ENCODE peak calls at places on chromosomes 5 and 9, in five cellular contexts. S is B cell; H is activated CD8-positive, alpha-beta T cell treated with anti-CD3 and anti-CD28 coated beads for 36 hours; F is foreskin fibroblast; B is ovary. N is an unnamed sample.

GRCh38 chr9:99259231-99259918 is 37.3 kb downstream of the SEC61B start:
- DNase-seq in S (no peak), H (peak), F (peak), B (peak), N (peak)

GRCh38 chr5:139341689-139342422 is at the start of gene PAIP2:
- DNase-seq in S (peak), H (peak), F (peak), B (peak), N (peak)

GRCh38 chr5:132392978-132393825 is 23.7 kb downstream of the SLC22A5 start:
- DNase-seq in S (no peak), H (no peak), F (no peak), B (no peak), N (no peak)

GRCh38 chr9:95083086-95083768 is 234.3 kb downstream of the FANCC start:
- DNase-seq in S (no peak), H (no peak), F (no peak), B (no peak), N (no peak)

GRCh38 chr5:81268797-81269196 is 32.6 kb upstream of the ZCCHC9 start:
- DNase-seq in S (no peak), H (no peak), F (peak), B (no peak), N (peak)

GRCh38 chr5:95018946-95019345 is 265.9 kb downstream of the MCTP1 start:
- DNase-seq in S (no peak), H (no peak), F (no peak), B (no peak), N (no peak)

GRCh38 chr9:6852243-6852963 is 94.6 kb downstream of the KDM4C start:
- DNase-seq in S (no peak), H (no peak), F (peak), B (no peak), N (peak)

GRCh38 chr9:7001571-7001970 is 243.8 kb downstream of the KDM4C start:
- DNase-seq in S (no peak), H (no peak), F (no peak), B (no peak), N (no peak)

GRCh38 chr5:80071510-80072021 is 36.4 kb downstream of the THBS4 start:
- DNase-seq in S (no peak), H (no peak), F (no peak), B (no peak), N (no peak)
- TF ChIP-seq CTCF in S (no peak), H (no peak), F (no peak), B (no peak), N (no peak)

GRCh38 chr9:114909657-114910056 is 20.7 kb downstream of the TNFSF8 start:
- DNase-seq in S (no peak), H (no peak), F (no peak), B (no peak), N (no peak)

GRCh38 chr9:114911167-114911821 is 19.1 kb downstream of the TNFSF8 start:
- DNase-seq in S (no peak), H (no peak), F (peak), B (no peak), N (peak)

GRCh38 chr9:114913217-114913616 is 17.2 kb downstream of the TNFSF8 start:
- DNase-seq in S (no peak), H (no peak), F (no peak), B (no peak), N (no peak)

GRCh38 chr9:114910541-114910940 is 19.9 kb downstream of the TNFSF8 start:
- DNase-seq in S (no peak), H (no peak), F (no peak), B (no peak), N (no peak)

DNA sequence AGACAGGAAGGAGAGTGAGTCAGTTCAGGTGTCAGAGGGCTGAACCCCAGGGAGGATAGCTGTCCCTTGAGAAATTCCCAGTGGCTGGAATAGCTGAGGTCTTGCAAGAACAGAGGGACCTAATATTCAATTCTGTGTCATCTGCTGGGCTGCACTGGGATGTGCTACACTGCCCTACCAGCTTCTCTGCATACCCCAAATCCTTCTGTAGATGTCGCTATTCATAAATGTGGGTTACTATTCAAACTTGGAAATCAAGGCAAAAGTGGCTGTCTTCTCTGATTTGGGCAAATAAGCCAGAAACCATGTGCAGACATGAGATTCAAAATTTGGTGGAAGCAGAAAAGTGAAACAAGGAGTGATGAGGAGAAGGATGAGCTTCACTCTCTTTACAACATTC is 16.3 kb downstream of the TNFSF8 start:
- DNase-seq in S (no peak), H (no peak), F (no peak), B (no peak), N (no peak)
- TF ChIP-seq CTCF in S (no peak), H (no peak), F (peak), B (no peak), N (peak)

DNA sequence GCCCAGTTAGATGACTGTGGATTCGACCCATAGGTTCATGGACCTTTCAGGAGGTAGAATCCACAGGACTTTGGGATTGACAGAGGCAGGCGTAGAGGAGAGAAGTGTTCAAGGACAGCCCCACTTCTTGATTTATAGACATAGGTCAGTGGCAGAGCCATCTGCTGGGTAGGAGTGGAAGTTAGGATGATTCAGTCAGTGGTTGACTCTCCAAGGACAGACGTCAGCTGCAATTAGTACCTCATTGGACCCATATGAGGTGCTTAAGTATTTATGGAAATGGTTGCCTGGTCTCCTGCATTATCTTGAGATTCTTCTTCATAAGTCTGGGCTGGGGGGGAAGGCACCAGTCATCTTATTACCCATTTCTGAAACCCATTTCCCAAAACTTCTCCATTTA is 70.9 kb downstream of the SH3RF2 start:
- DNase-seq in S (no peak), H (no peak), F (peak), B (no peak), N (peak)
- TF ChIP-seq CTCF in S (no peak), H (no peak), F (no peak), B (no peak), N (peak)

DNA sequence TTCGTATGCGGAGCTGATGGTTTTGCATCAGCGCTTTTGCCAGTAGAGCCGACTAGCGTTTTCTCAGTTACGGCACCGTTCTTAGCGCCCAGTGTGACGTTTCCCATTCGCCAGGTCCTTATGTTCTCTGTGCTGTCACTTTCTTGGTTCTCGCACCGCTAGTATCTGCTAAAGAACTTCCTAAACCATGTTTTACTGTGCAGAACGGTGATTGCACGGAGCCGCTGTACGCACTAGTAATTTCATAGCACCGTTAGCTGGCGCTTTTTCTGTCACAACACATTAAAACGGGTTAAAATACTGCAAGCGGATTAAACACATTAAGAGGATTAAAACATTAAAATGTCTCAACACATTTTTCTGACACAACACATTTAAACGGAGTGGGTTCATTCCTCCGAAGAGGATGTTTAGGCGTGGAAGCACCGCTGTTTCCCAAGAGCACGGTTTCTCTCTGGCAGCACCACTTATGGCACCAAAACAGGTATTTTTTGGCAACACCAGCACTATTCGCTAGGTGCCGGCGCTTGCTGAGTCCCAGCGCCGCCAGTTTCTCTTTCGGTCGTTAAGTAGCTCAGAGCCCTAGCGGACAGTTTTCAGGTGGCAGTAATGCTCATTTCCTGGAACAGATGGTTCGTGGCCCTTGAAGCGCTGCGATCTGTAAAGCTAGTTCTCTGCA is 20.4 kb downstream of the ANXA2R start:
- DNase-seq in S (peak), H (peak), F (no peak), B (peak), N (peak)
- TF ChIP-seq CTCF in S (peak), H (peak), F (peak), B (no peak), N (peak)

N was measured in HFFc6.